ENCODE peak calls at places on chromosomes 7 and 10, in seven cellular contexts. U is HCT116, C is astrocyte, S is MM.1S, I is mammary epithelial cell, K is GM23248, E is IMR-90. N is an unnamed sample. For H4K20me1 and H3K9me3, the result is how much of the 10 kb centered on the place peaks cover.

GRCh38 chr7:88092676-88092999 is 127.2 kb downstream of the SRI start:
- DNase-seq in U (no peak), C (no peak), S (no peak), I (no peak), K (no peak), E (no peak), N (no peak)

GRCh38 chr7:149333321-149333717 is 71.3 kb downstream of the ZNF783 start:
- DNase-seq in U (no peak), C (no peak), S (no peak), I (no peak), K (no peak), E (no peak), N (no peak)

GRCh38 chr7:157992511-157993160 is 595.0 kb downstream of the PTPRN2 start:
- DNase-seq in U (no peak), C (no peak), S (no peak), I (no peak), K (no peak), E (no peak), N (peak)

GRCh38 chr10:12812541-12812940 is 189.0 kb downstream of the CCDC3 start:
- DNase-seq in U (no peak), C (no peak), S (no peak), I (no peak), K (no peak), E (no peak), N (no peak)

GRCh38 chr7:121187676-121188075 is 141.1 kb upstream of the WNT16 start:
- DNase-seq in U (no peak), C (no peak), S (no peak), I (no peak), K (peak), E (peak), N (no peak)

GRCh38 chr7:110569486-110569885 is 521.4 kb upstream of the LRRN3 start:
- DNase-seq in U (no peak), C (no peak), S (no peak), I (no peak), K (no peak), E (peak), N (no peak)

GRCh38 chr10:18767981-18768380 is 108.8 kb downstream of the ARL5B start:
- DNase-seq in U (no peak), C (no peak), S (no peak), I (no peak), K (no peak), E (no peak), N (no peak)

GRCh38 chr7:116630932-116631449 is 41.0 kb upstream of the MET start:
- DNase-seq in U (peak), C (peak), S (peak), I (peak), K (peak), E (peak), N (peak)

GRCh38 chr7:14858866-14859265 is 43.7 kb downstream of the DGKB start:
- DNase-seq in U (no peak), C (no peak), S (no peak), I (no peak), K (no peak), E (no peak), N (no peak)

GRCh38 chr7:16430133-16430532 is 8.8 kb upstream of the CRPPA start:
- DNase-seq in U (no peak), C (peak), S (no peak), I (peak), K (peak), E (peak), N (no peak)

GRCh38 chr10:91944880-91945630 is 21.5 kb downstream of the BTAF1 start:
- DNase-seq in U (no peak), C (peak), S (no peak), I (peak), K (peak), E (peak), N (no peak)

GRCh38 chr7:120979765-120980499 is 8.6 kb upstream of the CPED1 start:
- DNase-seq in U (no peak), C (peak), S (no peak), I (no peak), K (peak), E (peak), N (no peak)

GRCh38 chr10:33291053-33291592 is 43.3 kb downstream of the NRP1 start:
- DNase-seq in U (no peak), C (peak), S (no peak), I (peak), K (peak), E (peak), N (peak)

GRCh38 chr10:101829561-101830315 is 11.5 kb upstream of the OGA start:
- DNase-seq in U (no peak), C (no peak), S (peak), I (no peak), K (peak), E (no peak), N (peak)

GRCh38 chr7:141992154-141992553 is 3.5 kb upstream of the MGAM start:
- DNase-seq in U (no peak), C (no peak), S (no peak), I (peak), K (peak), E (no peak), N (no peak)

GRCh38 chr10:617471-617870 is 72.0 kb downstream of the DIP2C start:
- DNase-seq in U (no peak), C (no peak), S (no peak), I (no peak), K (no peak), E (no peak), N (no peak)

GRCh38 chr7:91286432-91286831 is 22.2 kb downstream of the FZD1 start:
- DNase-seq in U (no peak), C (no peak), S (no peak), I (no peak), K (no peak), E (no peak), N (no peak)

GRCh38 chr10:25493122-25493893 is 318.5 kb downstream of the GPR158 start:
- DNase-seq in U (peak), C (peak), S (no peak), I (peak), K (peak), E (peak), N (no peak)

GRCh38 chr10:55500931-55501559 is 700.0 kb upstream of the PCDH15 start:
- DNase-seq in U (no peak), C (peak), S (peak), I (peak), K (peak), E (no peak), N (no peak)

GRCh38 chr10:49559476-49559875 is 20.6 kb upstream of the ERCC6 start:
- DNase-seq in U (no peak), C (no peak), S (no peak), I (no peak), K (peak), E (no peak), N (no peak)

GRCh38 chr10:3402334-3402733 is 229.8 kb upstream of the PITRM1 start:
- DNase-seq in U (no peak), C (no peak), S (no peak), I (no peak), K (no peak), E (no peak), N (no peak)

GRCh38 chr7:131307627-131308026 is 20.0 kb upstream of the MKLN1 start:
- DNase-seq in U (no peak), C (no peak), S (no peak), I (no peak), K (no peak), E (no peak), N (no peak)

GRCh38 chr10:43229208-43230061 is 37.4 kb downstream of the RASGEF1A start:
- DNase-seq in U (no peak), C (no peak), S (no peak), I (no peak), K (peak), E (no peak), N (peak)

GRCh38 chr7:8291742-8292141 is 29.8 kb upstream of the ICA1 start:
- DNase-seq in U (no peak), C (no peak), S (no peak), I (no peak), K (no peak), E (no peak), N (no peak)

GRCh38 chr10:104456817-104457657 is 103.4 kb downstream of the CFAP58 start:
- DNase-seq in U (no peak), C (no peak), S (no peak), I (no peak), K (no peak), E (no peak), N (no peak)

GRCh38 chr7:26127411-26127810 is 24.6 kb upstream of the NFE2L3 start:
- DNase-seq in U (no peak), C (no peak), S (no peak), I (no peak), K (no peak), E (no peak), N (no peak)

GRCh38 chr10:64091889-64092288 is 570.7 kb downstream of the REEP3 start:
- DNase-seq in U (no peak), C (no peak), S (no peak), I (no peak), K (peak), E (no peak), N (no peak)

GRCh38 chr7:2191026-2191425 is 41.7 kb downstream of the MAD1L1 start:
- DNase-seq in U (no peak), C (peak), S (no peak), I (no peak), K (no peak), E (no peak), N (no peak)

GRCh38 chr7:22842383-22842903 is 19.8 kb upstream of the TOMM7 start:
- DNase-seq in U (no peak), C (no peak), S (no peak), I (no peak), K (no peak), E (no peak), N (no peak)

GRCh38 chr7:82964150-82964882 is 198.4 kb downstream of the PCLO start:
- DNase-seq in U (no peak), C (no peak), S (peak), I (no peak), K (no peak), E (no peak), N (no peak)

GRCh38 chr7:82965088-82966036 is 197.3 kb downstream of the PCLO start:
- DNase-seq in U (no peak), C (no peak), S (peak), I (no peak), K (no peak), E (no peak), N (no peak)

GRCh38 chr7:82959528-82959927 is 203.2 kb downstream of the PCLO start:
- DNase-seq in U (no peak), C (no peak), S (no peak), I (no peak), K (no peak), E (no peak), N (no peak)

GRCh38 chr7:82957521-82957920 is 205.2 kb downstream of the PCLO start:
- DNase-seq in U (no peak), C (no peak), S (no peak), I (no peak), K (no peak), E (no peak), N (no peak)

GRCh38 chr7:82961240-82961639 is 201.4 kb downstream of the PCLO start:
- DNase-seq in U (no peak), C (no peak), S (no peak), I (no peak), K (peak), E (no peak), N (peak)
- H3K4me3 ChIP-seq in U (no peak), C (no peak), S (no peak), I (no peak), K (no peak), E (no peak), N (no peak)

DNA sequence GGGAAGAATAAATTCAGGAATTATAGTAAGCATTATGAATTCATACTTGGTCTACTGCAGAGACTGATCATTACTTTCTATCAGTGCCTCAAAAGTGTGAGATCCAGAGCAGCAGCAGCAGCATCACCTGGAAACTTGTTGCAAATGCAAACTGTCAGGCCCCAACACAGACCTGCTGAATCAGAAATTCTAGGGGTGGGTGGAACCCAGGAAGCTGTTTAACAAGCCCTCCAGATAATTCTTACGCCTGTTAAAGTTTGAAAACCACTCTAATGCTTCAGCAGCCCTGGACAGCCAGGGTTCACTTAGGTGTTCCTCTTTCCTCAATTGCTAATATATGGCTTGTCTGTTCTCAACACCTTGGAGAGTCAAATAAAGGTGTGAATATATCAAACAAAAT is 19.5 kb downstream of the CACUL1 start:
- DNase-seq in U (no peak), C (no peak), S (no peak), I (peak), K (no peak), E (no peak), N (no peak)
- H4K20me1 ChIP-seq in U (under half), C (half or more), S (under half), I (under half), K (under half), E (half or more), N (half or more)

DNA sequence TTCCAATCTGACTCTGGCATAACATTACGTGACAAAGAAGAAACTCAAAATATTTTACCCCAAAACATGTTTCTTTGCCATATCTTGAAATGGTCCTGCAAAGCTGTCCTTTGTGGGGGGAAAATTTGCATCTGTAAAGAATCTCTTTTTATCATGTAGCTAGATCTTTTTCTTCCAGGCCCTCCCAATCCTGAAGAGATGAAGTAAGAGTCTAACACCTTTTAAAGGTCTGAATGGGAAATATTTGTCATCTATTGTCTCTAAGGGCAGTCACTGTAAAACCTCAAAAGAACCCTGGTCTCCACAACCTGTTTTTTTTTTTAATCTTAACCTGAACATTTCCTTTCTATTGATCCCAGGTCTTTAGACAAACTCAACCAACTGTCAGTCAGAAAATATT is 8.6 kb downstream of the OR2AE1 start:
- DNase-seq in U (no peak), C (no peak), S (no peak), I (no peak), K (no peak), E (no peak), N (no peak)
- H3K9me3 ChIP-seq in U (under half), C (under half), S (under half), I (under half), K (under half), E (under half), N (under half)

DNA sequence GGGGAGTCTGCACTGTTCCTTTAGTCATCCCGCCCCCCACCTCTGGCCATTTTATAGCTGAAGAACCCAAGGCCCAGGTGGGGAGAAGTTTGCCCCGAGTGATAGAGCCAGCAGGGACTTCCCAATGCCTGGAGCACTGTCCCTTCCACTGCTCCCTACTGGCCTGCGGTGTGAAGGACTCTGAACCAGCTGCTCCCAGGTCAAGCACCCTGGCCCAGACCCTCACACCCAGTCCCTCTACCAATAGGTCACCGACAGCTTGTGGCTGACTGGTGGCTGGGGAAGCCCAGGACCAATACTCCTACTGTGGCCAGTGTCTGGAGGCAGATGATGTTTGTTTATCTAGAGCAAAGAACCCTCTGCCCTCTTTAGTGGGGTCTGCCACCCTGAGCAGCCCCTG is 167.9 kb downstream of the LCOR start:
- DNase-seq in U (no peak), C (no peak), S (no peak), I (no peak), K (no peak), E (no peak), N (peak)
- H3K4me3 ChIP-seq in U (no peak), C (no peak), S (no peak), I (no peak), K (no peak), E (no peak), N (no peak)

N was measured in osteoblast.